ENCODE peak calls at places on chromosomes 16 and 17, in ten cellular contexts. P is lower leg skin, V is heart right ventricle, T is astrocyte of the cerebellum, D is dorsolateral prefrontal cortex, Q is tibial artery, L is AG10803, U is B cell, J is sigmoid colon, R is mesothelial cell of epicardium. M is an unnamed sample.

GRCh38 chr16:85842435-85842834 is 42.9 kb downstream of the COX4I1 start:
- DNase-seq in T (no peak), L (no peak), J (no peak), R (no peak), D (peak), V (no peak), P (no peak), U (no peak), Q (no peak), M (no peak)

GRCh38 chr16:27539120-27539519 is 10.6 kb downstream of the GTF3C1 start:
- DNase-seq in V (no peak), Q (no peak), L (no peak), T (no peak), J (no peak), U (no peak), P (no peak), D (no peak), R (no peak), M (no peak)

GRCh38 chr16:73420244-73421040 is 372.5 kb upstream of the ZFHX3 start:
- DNase-seq in R (no peak), J (no peak), V (no peak), L (no peak), U (no peak), P (peak), Q (no peak), D (no peak), T (no peak), M (no peak)

GRCh38 chr16:10833271-10833670 is 14.7 kb upstream of the TVP23A start:
- DNase-seq in R (no peak), P (no peak), D (no peak), J (no peak), L (no peak), Q (no peak), V (no peak), T (no peak), U (no peak), M (no peak)

GRCh38 chr17:45034599-45034998 is 16.8 kb downstream of the DCAKD start:
- DNase-seq in Q (no peak), V (no peak), P (no peak), T (no peak), R (no peak), U (peak), J (no peak), L (no peak), D (no peak), M (no peak)

GRCh38 chr17:44842748-44843147 is 4.9 kb upstream of the HIGD1B start:
- DNase-seq in U (no peak), V (peak), J (no peak), T (no peak), D (no peak), R (no peak), Q (no peak), P (no peak), L (no peak), M (no peak)

GRCh38 chr16:1991588-1992474 is 2.1 kb downstream of the SYNGR3 start:
- DNase-seq in D (peak), U (no peak), P (peak), L (peak), T (peak), Q (peak), V (peak), R (peak), J (peak), M (no peak)

GRCh38 chr17:77494664-77495435 is 354.1 kb downstream of the SEC14L1 start:
- DNase-seq in D (peak), L (peak), P (peak), R (peak), V (peak), Q (peak), T (peak), U (peak), J (peak), M (no peak)

GRCh38 chr17:6135216-6135615 is 65.0 kb downstream of the WSCD1 start:
- DNase-seq in Q (no peak), L (no peak), J (no peak), U (no peak), V (no peak), T (no peak), D (no peak), R (no peak), P (no peak), M (no peak)

GRCh38 chr16:31427441-31428276 is 501 bp downstream of the COX6A2 start:
- DNase-seq in R (no peak), P (peak), D (peak), J (peak), U (peak), T (no peak), Q (peak), L (peak), V (peak), M (no peak)

GRCh38 chr16:54135361-54136275 is 151.0 kb downstream of the IRX3 start:
- DNase-seq in L (peak), Q (no peak), V (no peak), P (no peak), R (no peak), J (no peak), D (no peak), U (no peak), T (peak), M (peak)

GRCh38 chr16:27723711-27724490 is 174.0 kb downstream of the KATNIP start:
- DNase-seq in T (no peak), D (no peak), Q (no peak), J (no peak), L (no peak), P (no peak), U (no peak), V (no peak), R (no peak), M (no peak)

GRCh38 chr17:74545456-74546230 is at the start of gene CD300C:
- DNase-seq in D (no peak), Q (peak), T (no peak), U (no peak), V (no peak), P (no peak), L (peak), R (no peak), J (no peak), M (no peak)

GRCh38 chr17:19812407-19812806 is 55.3 kb downstream of the ULK2 start:
- DNase-seq in L (no peak), D (peak), R (no peak), J (no peak), P (no peak), U (no peak), Q (no peak), V (no peak), T (no peak), M (peak)

GRCh38 chr17:57553991-57554825 is 190.9 kb downstream of the CCDC182 start:
- DNase-seq in D (no peak), T (no peak), J (no peak), V (no peak), L (no peak), R (no peak), U (no peak), Q (no peak), P (no peak), M (no peak)

GRCh38 chr17:18241229-18241871 is 15.9 kb downstream of the LLGL1 start:
- DNase-seq in P (no peak), V (no peak), T (no peak), U (no peak), J (no peak), R (no peak), L (no peak), D (no peak), Q (no peak), M (no peak)

GRCh38 chr16:18003033-18003432 is 333.5 kb downstream of the NPIPA8 start:
- DNase-seq in T (no peak), V (no peak), Q (no peak), R (no peak), L (no peak), U (no peak), P (no peak), D (no peak), J (no peak), M (no peak)

GRCh38 chr16:709651-710499 is 4.3 kb upstream of the FBXL16 start:
- DNase-seq in J (no peak), T (no peak), U (no peak), P (no peak), L (peak), R (no peak), V (peak), D (peak), Q (no peak), M (no peak)

DNA sequence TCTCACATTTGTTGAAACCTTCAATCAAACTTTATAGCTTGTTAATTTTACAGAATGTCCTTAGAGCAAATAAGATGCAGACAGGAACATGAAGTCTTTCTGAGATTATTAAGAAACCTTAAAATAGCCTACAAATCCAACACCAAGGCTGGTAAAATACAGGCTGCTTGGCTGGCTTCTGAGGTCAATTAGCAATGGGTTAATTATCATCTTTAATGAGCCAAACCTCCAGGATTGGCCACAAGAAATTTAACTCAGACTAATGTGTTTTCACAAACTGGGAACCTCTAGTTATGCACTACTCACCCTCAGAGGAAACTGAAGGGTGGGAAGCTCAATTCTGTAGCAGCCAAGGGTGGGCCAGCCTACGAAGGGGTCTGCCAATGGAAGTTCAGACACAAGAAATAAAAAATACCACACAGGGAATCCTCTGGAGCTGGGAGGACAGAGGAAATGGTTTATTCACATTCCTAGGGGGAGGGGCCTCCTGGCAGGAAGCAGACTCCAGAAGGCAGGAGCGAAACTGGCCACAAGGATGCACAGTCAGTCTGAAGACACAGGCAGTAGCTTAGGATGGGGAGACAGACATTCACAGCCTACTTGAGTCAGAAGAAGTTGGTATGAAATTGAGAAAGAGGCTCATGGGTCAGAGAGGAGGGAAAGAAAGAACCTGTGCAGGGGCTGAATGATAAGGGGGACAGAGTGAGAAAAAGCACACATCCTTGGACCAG is 36.1 kb downstream of the HIC1 start:
- DNase-seq in V (peak), T (peak), D (no peak), Q (peak), L (peak), R (peak), U (no peak), P (no peak), J (peak), M (peak)
- TF ChIP-seq CTCF in V (peak), T (peak), D (no peak), Q (peak), L (peak), R (no peak), U (no peak), P (no peak), J (peak), M (peak)

DNA sequence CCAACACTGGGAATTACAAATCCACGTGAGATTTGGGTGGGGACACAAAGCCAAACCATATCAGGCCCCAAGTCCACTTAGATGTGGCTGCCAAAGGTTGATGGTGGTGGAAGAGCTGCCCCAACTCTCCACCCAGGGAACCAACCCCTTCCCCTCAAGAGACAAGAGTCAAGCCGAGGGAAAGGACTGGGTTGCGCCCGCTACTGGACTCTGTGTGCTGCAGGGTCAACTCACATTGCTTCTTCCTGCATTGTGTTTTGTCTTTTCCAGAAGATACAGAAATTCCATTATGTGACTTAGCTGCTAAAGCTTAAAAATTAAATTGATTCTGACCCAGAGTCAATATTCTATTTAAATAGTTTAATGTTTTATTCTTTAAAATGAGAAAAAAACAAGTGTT is 58.5 kb downstream of the ADAMTS18 start:
- DNase-seq in J (no peak), L (no peak), Q (no peak), R (no peak), D (no peak), U (no peak), V (no peak), T (no peak), P (no peak), M (no peak)
- TF ChIP-seq CTCF in J (no peak), L (peak), Q (no peak), R (no peak), D (no peak), U (no peak), V (no peak), T (no peak), P (no peak), M (peak)

DNA sequence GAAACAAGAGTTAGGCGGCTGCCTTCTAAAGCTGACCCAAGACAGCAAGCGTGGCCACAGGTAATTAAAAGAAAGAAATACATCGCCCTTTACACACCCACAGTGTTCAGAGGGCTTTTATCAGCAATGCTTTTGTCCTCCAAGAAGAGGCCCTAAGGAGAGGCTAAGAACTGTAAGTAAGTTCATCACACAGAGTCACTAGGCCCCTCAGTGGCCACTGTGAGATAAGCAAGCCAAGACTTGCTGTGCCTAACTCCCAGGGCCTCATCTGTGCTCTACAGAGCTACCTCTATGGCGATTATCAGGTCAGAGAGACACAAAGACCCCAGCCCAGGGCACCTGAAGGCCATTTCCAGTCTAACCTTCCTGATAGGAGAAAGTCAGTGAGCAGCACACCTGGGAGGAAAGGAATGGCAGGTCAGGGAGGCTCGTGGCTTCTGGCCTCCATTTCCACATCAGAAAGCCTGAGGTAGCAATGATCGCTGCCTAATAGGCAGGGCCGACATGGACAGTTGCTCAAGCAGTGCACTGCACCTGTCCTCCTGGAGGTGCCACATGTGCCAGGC is 545.2 kb upstream of the CDH11 start:
- DNase-seq in J (no peak), V (no peak), R (no peak), Q (no peak), D (no peak), L (peak), U (no peak), P (no peak), T (peak), M (no peak)
- TF ChIP-seq CTCF in J (no peak), V (no peak), R (no peak), Q (no peak), D (no peak), L (peak), U (no peak), P (no peak), T (peak), M (peak)

DNA sequence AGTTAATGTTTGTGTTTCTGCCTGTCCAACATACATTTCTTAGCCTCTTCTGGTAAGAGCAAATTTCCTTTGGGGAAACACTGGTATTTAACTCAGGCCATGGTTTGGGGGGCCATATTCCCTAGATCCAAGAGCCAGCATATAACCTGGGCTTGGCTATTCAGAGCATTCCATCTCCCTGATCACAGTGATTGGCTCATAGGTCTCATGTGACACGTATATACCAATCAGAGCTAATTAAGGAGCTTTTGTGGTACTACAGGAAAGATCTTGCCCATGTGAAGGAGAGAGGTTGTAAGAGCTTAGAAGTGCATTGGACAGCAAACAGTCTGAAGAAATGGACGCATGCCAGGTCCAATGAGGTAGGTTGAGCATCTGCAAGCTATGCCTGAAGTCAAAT is 33.4 kb upstream of the GPR139 start:
- DNase-seq in U (no peak), T (no peak), D (no peak), R (no peak), Q (no peak), L (no peak), P (no peak), J (no peak), V (no peak), M (no peak)
- TF ChIP-seq CTCF in U (no peak), T (no peak), D (no peak), R (no peak), Q (no peak), L (no peak), P (no peak), J (no peak), V (no peak), M (no peak)

GRCh38 chr17:52105601-52106000 is 52.9 kb downstream of the CA10 start:
- DNase-seq in J (no peak), D (no peak), U (no peak), P (no peak), R (no peak), Q (no peak), V (no peak), T (no peak), L (no peak), M (no peak)

GRCh38 chr17:52111182-52111581 is 47.3 kb downstream of the CA10 start:
- DNase-seq in Q (no peak), D (no peak), J (no peak), L (no peak), R (no peak), V (no peak), T (no peak), P (no peak), U (no peak), M (no peak)

GRCh38 chr17:52106070-52106469 is 52.4 kb downstream of the CA10 start:
- DNase-seq in L (no peak), J (no peak), T (no peak), V (no peak), U (no peak), D (no peak), P (no peak), Q (no peak), R (no peak), M (no peak)

GRCh38 chr17:52106638-52107261 is 51.8 kb downstream of the CA10 start:
- DNase-seq in D (peak), L (peak), J (no peak), T (peak), Q (peak), V (peak), R (peak), U (no peak), P (no peak), M (peak)
- TF ChIP-seq CTCF in D (peak), L (peak), J (peak), T (peak), Q (peak), V (peak), R (peak), U (peak), P (no peak), M (peak)

GRCh38 chr17:64240261-64240740 is 22.8 kb downstream of the TEX2 start:
- DNase-seq in D (no peak), L (no peak), R (no peak), V (no peak), T (no peak), U (no peak), J (no peak), P (no peak), Q (no peak), M (peak)
- TF ChIP-seq CTCF in D (no peak), L (no peak), R (no peak), V (no peak), T (peak), U (no peak), J (no peak), P (no peak), Q (no peak), M (no peak)

GRCh38 chr17:82440377-82440981 is 10.1 kb downstream of the CYBC1 start:
- DNase-seq in L (no peak), D (no peak), R (no peak), P (no peak), U (peak), J (no peak), T (no peak), V (no peak), Q (no peak), M (no peak)
- TF ChIP-seq CTCF in L (no peak), D (no peak), R (no peak), P (no peak), U (no peak), J (no peak), T (no peak), V (no peak), Q (no peak), M (no peak)

GRCh38 chr17:65086465-65086864 is 29.9 kb upstream of the GNA13 start:
- DNase-seq in V (no peak), D (no peak), P (no peak), T (no peak), R (no peak), L (no peak), U (no peak), Q (no peak), J (no peak), M (no peak)
- TF ChIP-seq CTCF in V (no peak), D (no peak), P (no peak), T (no peak), R (no peak), L (no peak), U (no peak), Q (no peak), J (no peak), M (no peak)